ENCODE peak calls at places on chromosomes 6 and 20, in six cellular contexts. R, Z, A, J, S and B are unnamed samples.

GRCh38 chr6:109202409-109203264 is 107.3 kb downstream of the CEP57L1 start:
- DNase-seq in R (peak; percentile 17), Z (no peak), A (no peak), J (no peak), S (peak; percentile 36), B (no peak)

GRCh38 chr6:16494781-16495180 is 256.4 kb downstream of the GMPR start:
- DNase-seq in R (peak; percentile 17), Z (no peak), A (no peak), J (no peak), S (peak; percentile 53), B (no peak)

GRCh38 chr6:4074478-4075235 is 4.3 kb downstream of the FAM217A start:
- DNase-seq in R (no peak), Z (no peak), A (no peak), J (no peak), S (no peak), B (no peak)

GRCh38 chr6:122028933-122029332 is 370.5 kb upstream of the HSF2 start:
- DNase-seq in R (no peak), Z (no peak), A (no peak), J (no peak), S (peak; percentile 41), B (no peak)

GRCh38 chr6:132483779-132484679 is 28.9 kb downstream of the STX7 start:
- DNase-seq in R (peak; percentile 78), Z (no peak), A (peak; percentile 29), J (no peak), S (peak; percentile 77), B (no peak)

GRCh38 chr6:157263146-157263545 is 60.2 kb downstream of the TMEM242 start:
- DNase-seq in R (no peak), Z (no peak), A (no peak), J (peak; percentile 55), S (no peak), B (no peak)

GRCh38 chr6:124793406-124793805 is 168.8 kb upstream of the RNF217 start:
- DNase-seq in R (no peak), Z (no peak), A (no peak), J (no peak), S (no peak), B (no peak)

GRCh38 chr6:106181664-106182418 is 95.7 kb downstream of the PRDM1 start:
- DNase-seq in R (no peak), Z (no peak), A (no peak), J (no peak), S (peak; percentile 81), B (no peak)

GRCh38 chr6:109252261-109253041 is 129.8 kb downstream of the CD164 start:
- DNase-seq in R (no peak), Z (no peak), A (no peak), J (no peak), S (peak; percentile 71), B (no peak)

GRCh38 chr20:19540401-19540800 is 217.7 kb upstream of the RIN2 start:
- DNase-seq in R (no peak), Z (no peak), A (no peak), J (no peak), S (no peak), B (no peak)

GRCh38 chr20:46545077-46545826 is 5.2 kb downstream of the OCSTAMP start:
- DNase-seq in R (no peak), Z (no peak), A (no peak), J (no peak), S (no peak), B (no peak)

GRCh38 chr6:107866606-107867301 is 42.6 kb upstream of the SCML4 start:
- DNase-seq in R (peak; percentile 77), Z (no peak), A (no peak), J (no peak), S (peak; percentile 42), B (no peak)

GRCh38 chr6:34158876-34159275 is 13.0 kb upstream of the GRM4 start:
- DNase-seq in R (no peak), Z (no peak), A (no peak), J (no peak), S (no peak), B (no peak)

GRCh38 chr20:63889241-63890200 is 5.4 kb upstream of the DNAJC5 start:
- DNase-seq in R (no peak), Z (no peak), A (no peak), J (no peak), S (peak; percentile 63), B (no peak)

GRCh38 chr20:39661833-39662232 is 699.7 kb downstream of the DHX35 start:
- DNase-seq in R (no peak), Z (no peak), A (no peak), J (no peak), S (no peak), B (no peak)

GRCh38 chr6:47000842-47001241 is 41.3 kb downstream of the ADGRF1 start:
- DNase-seq in R (no peak), Z (no peak), A (no peak), J (no peak), S (peak; percentile 46), B (no peak)

DNA sequence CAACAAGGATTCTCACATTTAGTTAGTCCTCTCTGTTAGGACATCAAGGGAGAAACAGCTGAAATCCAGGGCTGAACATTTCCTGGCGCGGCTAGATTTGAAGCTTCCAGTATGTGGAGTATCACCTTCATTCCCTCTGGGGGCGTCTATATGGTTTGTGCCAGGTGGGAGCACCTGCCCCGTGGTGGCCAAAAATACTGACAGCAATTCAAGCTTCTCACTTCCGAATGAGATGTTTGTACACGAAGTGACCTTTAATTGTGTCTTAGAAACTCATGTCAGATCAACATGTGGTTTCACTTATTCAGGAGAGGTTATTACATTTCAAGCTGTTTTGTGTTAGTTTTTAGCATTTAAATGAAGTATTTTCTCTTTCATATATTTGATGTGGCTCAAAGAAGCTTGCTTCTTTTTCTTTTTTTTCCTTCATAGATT is 67.3 kb upstream of the ZNF217 start:
- DNase-seq in R (peak; percentile 54), Z (no peak), A (no peak), J (no peak), S (no peak), B (no peak)
- H3K4me3 ChIP-seq in R (peak overlapping the region; percentile 64), Z (peak overlapping the region; percentile 61), A (no peak overlapping the region), J (no peak overlapping the region), S (no peak overlapping the region), B (no peak overlapping the region)

GRCh38 chr6:116291701-116292396 is 12.1 kb upstream of the TSPYL1 start:
- DNase-seq in R (no peak), Z (no peak), A (no peak), J (no peak), S (no peak), B (no peak)

GRCh38 chr6:116286773-116287358 is 7.1 kb upstream of the TSPYL1 start:
- DNase-seq in R (no peak), Z (no peak), A (no peak), J (no peak), S (no peak), B (no peak)

GRCh38 chr6:116289876-116290275 is 10.1 kb upstream of the TSPYL1 start:
- DNase-seq in R (no peak), Z (no peak), A (no peak), J (no peak), S (no peak), B (no peak)

GRCh38 chr6:116290799-116291198 is 11.1 kb upstream of the TSPYL1 start:
- DNase-seq in R (no peak), Z (no peak), A (no peak), J (no peak), S (no peak), B (no peak)

GRCh38 chr6:116287668-116288282 is 8.0 kb upstream of the TSPYL1 start:
- DNase-seq in R (peak; percentile 75), Z (no peak), A (no peak), J (no peak), S (peak; percentile 64), B (no peak)
- H3K4me3 ChIP-seq in R (no peak overlapping the region), Z (no peak overlapping the region), A (no peak overlapping the region), J (no peak overlapping the region), S (no peak overlapping the region), B (no peak overlapping the region)

GRCh38 chr20:35663516-35663812 is 1.2 kb downstream of the CPNE1 start:
- DNase-seq in R (no peak), Z (no peak), A (no peak), J (no peak), S (peak; percentile 47), B (no peak)

GRCh38 chr20:35661908-35662307 is 2.8 kb downstream of the CPNE1 start:
- DNase-seq in R (no peak), Z (no peak), A (no peak), J (no peak), S (no peak), B (no peak)

GRCh38 chr20:35663813-35664543 is 722 bp downstream of the CPNE1 start:
- DNase-seq in R (peak; percentile 75), Z (peak; percentile 78), A (peak; percentile 25), J (peak; percentile 55), S (peak; percentile 28), B (peak; percentile 36)

GRCh38 chr20:35661013-35661412 is 3.7 kb downstream of the CPNE1 start:
- DNase-seq in R (no peak), Z (no peak), A (no peak), J (no peak), S (peak; percentile 37), B (no peak)

GRCh38 chr20:35662541-35662940 is 2.2 kb downstream of the CPNE1 start:
- DNase-seq in R (no peak), Z (no peak), A (no peak), J (no peak), S (peak; percentile 9), B (no peak)
- H3K4me3 ChIP-seq in R (peak overlapping the region; percentile 95), Z (peak overlapping the region; percentile 11), A (no peak overlapping the region), J (peak overlapping the region; percentile 19), S (peak overlapping the region; percentile 79), B (no peak overlapping the region)

GRCh38 chr6:104714796-104715195 is 144.9 kb downstream of the HACE1 start:
- DNase-seq in R (no peak), Z (no peak), A (no peak), J (no peak), S (no peak), B (no peak)

GRCh38 chr6:104713982-104714381 is 145.7 kb downstream of the HACE1 start:
- DNase-seq in R (no peak), Z (no peak), A (no peak), J (no peak), S (no peak), B (no peak)

GRCh38 chr6:104710543-104711335 is 149.0 kb downstream of the HACE1 start:
- DNase-seq in R (no peak), Z (no peak), A (no peak), J (no peak), S (peak; percentile 38), B (no peak)

GRCh38 chr6:104705916-104706442 is 153.7 kb downstream of the HACE1 start:
- DNase-seq in R (no peak), Z (no peak), A (no peak), J (no peak), S (no peak), B (no peak)

DNA sequence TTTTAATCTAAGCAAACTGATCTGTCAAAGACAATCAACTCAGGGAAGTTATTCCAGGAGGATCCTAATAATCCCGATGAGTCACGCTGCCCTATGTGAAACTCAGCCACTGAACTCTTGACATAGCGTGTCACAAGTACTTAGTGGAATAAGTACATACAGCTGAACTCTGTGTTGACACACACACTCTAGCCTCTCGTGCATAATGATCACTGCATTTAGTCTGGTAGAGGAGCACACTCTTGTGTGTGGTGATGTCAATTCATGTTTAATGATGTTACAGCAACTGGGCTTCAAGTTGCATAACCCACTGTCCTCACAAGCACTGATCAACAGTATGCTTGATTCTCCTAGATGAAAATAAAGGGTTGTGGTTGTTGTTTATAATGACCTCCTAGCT is 148.3 kb downstream of the HACE1 start:
- DNase-seq in R (no peak), Z (no peak), A (no peak), J (no peak), S (peak; percentile 80), B (peak; percentile 31)
- H3K4me3 ChIP-seq in R (no peak overlapping the region), Z (no peak overlapping the region), A (no peak overlapping the region), J (no peak overlapping the region), S (no peak overlapping the region), B (no peak overlapping the region)